ENCODE peak calls at places on chromosomes 16 and 17, in seven cellular contexts. One of them, this sample, is unnamed.

GRCh38 chr17:632551-632950 is 82.1 kb downstream of the VPS53 start:
- DNase-seq in transverse colon: no peak
- DNase-seq in T-helper 2 cell: no peak
- DNase-seq in cardiac septum: no peak
- DNase-seq in tibial nerve: no peak
- DNase-seq in NCI-H460: no peak
- DNase-seq in cardiac muscle cell: no peak
- DNase-seq in this sample: no peak

GRCh38 chr16:14564881-14565687 is 65.0 kb downstream of the PARN start:
- DNase-seq in tibial nerve: no peak
- DNase-seq in transverse colon: no peak
- DNase-seq in cardiac septum: no peak
- DNase-seq in cardiac muscle cell: no peak
- DNase-seq in NCI-H460: no peak
- DNase-seq in T-helper 2 cell: no peak
- DNase-seq in this sample: peak

GRCh38 chr16:51137097-51137496 is 14.0 kb downstream of the SALL1 start:
- DNase-seq in tibial nerve: no peak
- DNase-seq in transverse colon: no peak
- DNase-seq in NCI-H460: no peak
- DNase-seq in cardiac muscle cell: no peak
- DNase-seq in cardiac septum: no peak
- DNase-seq in T-helper 2 cell: no peak
- DNase-seq in this sample: no peak

GRCh38 chr16:73058616-73059409 is 10.9 kb upstream of the ZFHX3 start:
- DNase-seq in T-helper 2 cell: no peak
- DNase-seq in tibial nerve: no peak
- DNase-seq in transverse colon: no peak
- DNase-seq in cardiac muscle cell: peak
- DNase-seq in NCI-H460: no peak
- DNase-seq in cardiac septum: no peak
- DNase-seq in this sample: no peak

GRCh38 chr17:64060331-64060730 is 39.9 kb upstream of the ICAM2 start:
- DNase-seq in cardiac muscle cell: no peak
- DNase-seq in tibial nerve: no peak
- DNase-seq in transverse colon: no peak
- DNase-seq in NCI-H460: no peak
- DNase-seq in cardiac septum: no peak
- DNase-seq in T-helper 2 cell: no peak
- DNase-seq in this sample: no peak

GRCh38 chr16:73921295-73921694 is 375.3 kb upstream of the PSMD7 start:
- DNase-seq in tibial nerve: no peak
- DNase-seq in cardiac septum: no peak
- DNase-seq in NCI-H460: no peak
- DNase-seq in T-helper 2 cell: no peak
- DNase-seq in cardiac muscle cell: no peak
- DNase-seq in transverse colon: no peak
- DNase-seq in this sample: no peak

GRCh38 chr16:12575288-12575687 is 228.4 kb downstream of the CPPED1 start:
- DNase-seq in NCI-H460: no peak
- DNase-seq in T-helper 2 cell: no peak
- DNase-seq in cardiac septum: peak
- DNase-seq in cardiac muscle cell: no peak
- DNase-seq in transverse colon: no peak
- DNase-seq in tibial nerve: no peak
- DNase-seq in this sample: no peak

GRCh38 chr17:36665417-36665816 is 64.0 kb downstream of the MRM1 start:
- DNase-seq in T-helper 2 cell: no peak
- DNase-seq in tibial nerve: no peak
- DNase-seq in transverse colon: no peak
- DNase-seq in NCI-H460: no peak
- DNase-seq in cardiac muscle cell: no peak
- DNase-seq in cardiac septum: no peak
- DNase-seq in this sample: peak

GRCh38 chr16:79997257-79997656 is 396.7 kb upstream of the MAF start:
- DNase-seq in transverse colon: no peak
- DNase-seq in cardiac muscle cell: peak
- DNase-seq in T-helper 2 cell: no peak
- DNase-seq in cardiac septum: no peak
- DNase-seq in tibial nerve: no peak
- DNase-seq in NCI-H460: no peak
- DNase-seq in this sample: no peak

GRCh38 chr16:86007524-86007923 is 108.6 kb downstream of the IRF8 start:
- DNase-seq in transverse colon: no peak
- DNase-seq in tibial nerve: no peak
- DNase-seq in cardiac muscle cell: no peak
- DNase-seq in T-helper 2 cell: peak
- DNase-seq in NCI-H460: no peak
- DNase-seq in cardiac septum: no peak
- DNase-seq in this sample: no peak

GRCh38 chr16:56513972-56514371 is 5.9 kb downstream of the BBS2 start:
- DNase-seq in cardiac septum: no peak
- DNase-seq in cardiac muscle cell: peak
- DNase-seq in T-helper 2 cell: peak
- DNase-seq in transverse colon: peak
- DNase-seq in NCI-H460: peak
- DNase-seq in tibial nerve: no peak
- DNase-seq in this sample: peak

GRCh38 chr17:8629371-8630226 is 926 bp downstream of the MYH10 start:
- DNase-seq in cardiac muscle cell: peak
- DNase-seq in T-helper 2 cell: no peak
- DNase-seq in transverse colon: peak
- DNase-seq in NCI-H460: no peak
- DNase-seq in tibial nerve: no peak
- DNase-seq in cardiac septum: no peak
- DNase-seq in this sample: no peak

GRCh38 chr16:28136751-28137434 is 73.4 kb upstream of the GSG1L start:
- DNase-seq in NCI-H460: no peak
- DNase-seq in transverse colon: no peak
- DNase-seq in cardiac muscle cell: no peak
- DNase-seq in cardiac septum: no peak
- DNase-seq in T-helper 2 cell: peak
- DNase-seq in tibial nerve: no peak
- DNase-seq in this sample: peak

GRCh38 chr17:38430316-38430715 is 2.1 kb downstream of the ARHGAP23 start:
- DNase-seq in cardiac septum: no peak
- DNase-seq in NCI-H460: no peak
- DNase-seq in T-helper 2 cell: no peak
- DNase-seq in transverse colon: no peak
- DNase-seq in tibial nerve: no peak
- DNase-seq in cardiac muscle cell: no peak
- DNase-seq in this sample: no peak

GRCh38 chr17:75979705-75980187 is 706 bp downstream of the TEN1 start:
- DNase-seq in tibial nerve: no peak
- DNase-seq in cardiac septum: no peak
- DNase-seq in NCI-H460: peak
- DNase-seq in cardiac muscle cell: no peak
- DNase-seq in T-helper 2 cell: no peak
- DNase-seq in transverse colon: no peak
- DNase-seq in this sample: no peak

GRCh38 chr17:55770220-55770870 is 19.5 kb downstream of the PCTP start:
- DNase-seq in tibial nerve: no peak
- DNase-seq in NCI-H460: peak
- DNase-seq in T-helper 2 cell: no peak
- DNase-seq in cardiac septum: no peak
- DNase-seq in transverse colon: no peak
- DNase-seq in cardiac muscle cell: peak
- DNase-seq in this sample: peak

GRCh38 chr17:77496831-77497577 is 356.2 kb downstream of the SEC14L1 start:
- DNase-seq in cardiac septum: peak
- DNase-seq in NCI-H460: no peak
- DNase-seq in T-helper 2 cell: no peak
- DNase-seq in cardiac muscle cell: no peak
- DNase-seq in transverse colon: no peak
- DNase-seq in tibial nerve: peak
- DNase-seq in this sample: no peak

GRCh38 chr16:84471966-84472365 is 32.5 kb downstream of the MEAK7 start:
- DNase-seq in T-helper 2 cell: no peak
- DNase-seq in NCI-H460: no peak
- DNase-seq in cardiac muscle cell: no peak
- DNase-seq in tibial nerve: no peak
- DNase-seq in cardiac septum: no peak
- DNase-seq in transverse colon: no peak
- DNase-seq in this sample: no peak

GRCh38 chr17:13593021-13593751 is 8.5 kb downstream of the HS3ST3A1 start:
- DNase-seq in NCI-H460: no peak
- DNase-seq in cardiac septum: no peak
- DNase-seq in transverse colon: no peak
- DNase-seq in cardiac muscle cell: no peak
- DNase-seq in T-helper 2 cell: no peak
- DNase-seq in tibial nerve: no peak
- DNase-seq in this sample: no peak

GRCh38 chr16:77836801-77837200 is 48.4 kb downstream of the VAT1L start:
- DNase-seq in transverse colon: no peak
- DNase-seq in T-helper 2 cell: no peak
- DNase-seq in cardiac septum: no peak
- DNase-seq in NCI-H460: no peak
- DNase-seq in cardiac muscle cell: no peak
- DNase-seq in tibial nerve: no peak
- DNase-seq in this sample: no peak

GRCh38 chr16:74372953-74373846 is 2.9 kb upstream of the NPIPB15 start:
- DNase-seq in transverse colon: no peak
- DNase-seq in NCI-H460: no peak
- DNase-seq in cardiac muscle cell: no peak
- DNase-seq in tibial nerve: no peak
- DNase-seq in cardiac septum: no peak
- DNase-seq in T-helper 2 cell: no peak
- DNase-seq in this sample: no peak

GRCh38 chr16:17404903-17405691 is 65.7 kb downstream of the XYLT1 start:
- DNase-seq in cardiac septum: peak
- DNase-seq in T-helper 2 cell: no peak
- DNase-seq in transverse colon: peak
- DNase-seq in cardiac muscle cell: no peak
- DNase-seq in NCI-H460: peak
- DNase-seq in tibial nerve: peak
- DNase-seq in this sample: peak

GRCh38 chr16:20704281-20704680 is 6.8 kb upstream of the ACSM1 start:
- DNase-seq in transverse colon: no peak
- DNase-seq in NCI-H460: no peak
- DNase-seq in tibial nerve: no peak
- DNase-seq in T-helper 2 cell: no peak
- DNase-seq in cardiac septum: no peak
- DNase-seq in cardiac muscle cell: no peak
- DNase-seq in this sample: no peak

GRCh38 chr17:6044261-6044660 is 25.9 kb upstream of the WSCD1 start:
- DNase-seq in cardiac septum: no peak
- DNase-seq in cardiac muscle cell: no peak
- DNase-seq in NCI-H460: no peak
- DNase-seq in transverse colon: no peak
- DNase-seq in tibial nerve: no peak
- DNase-seq in T-helper 2 cell: no peak
- DNase-seq in this sample: no peak

GRCh38 chr17:4329838-4330237 is 36.6 kb downstream of the UBE2G1 start:
- DNase-seq in cardiac muscle cell: no peak
- DNase-seq in tibial nerve: no peak
- DNase-seq in T-helper 2 cell: no peak
- DNase-seq in transverse colon: no peak
- DNase-seq in cardiac septum: no peak
- DNase-seq in NCI-H460: peak
- DNase-seq in this sample: no peak

GRCh38 chr16:62225675-62226074 is 189.4 kb upstream of the CDH8 start:
- DNase-seq in transverse colon: peak
- DNase-seq in NCI-H460: peak
- DNase-seq in T-helper 2 cell: no peak
- DNase-seq in cardiac septum: no peak
- DNase-seq in cardiac muscle cell: peak
- DNase-seq in tibial nerve: peak
- DNase-seq in this sample: peak

GRCh38 chr17:73318861-73319260 is 7.1 kb upstream of the CDC42EP4 start:
- DNase-seq in cardiac muscle cell: no peak
- DNase-seq in T-helper 2 cell: no peak
- DNase-seq in NCI-H460: no peak
- DNase-seq in cardiac septum: no peak
- DNase-seq in tibial nerve: no peak
- DNase-seq in transverse colon: no peak
- DNase-seq in this sample: no peak

GRCh38 chr17:56112086-56112485 is 41.2 kb upstream of the ANKFN1 start:
- DNase-seq in transverse colon: no peak
- DNase-seq in T-helper 2 cell: no peak
- DNase-seq in cardiac septum: no peak
- DNase-seq in NCI-H460: no peak
- DNase-seq in cardiac muscle cell: no peak
- DNase-seq in tibial nerve: no peak
- DNase-seq in this sample: no peak

GRCh38 chr17:66221755-66222530 is 7.3 kb downstream of the APOH start:
- DNase-seq in NCI-H460: no peak
- DNase-seq in cardiac muscle cell: no peak
- DNase-seq in transverse colon: no peak
- DNase-seq in cardiac septum: no peak
- DNase-seq in tibial nerve: no peak
- DNase-seq in T-helper 2 cell: no peak
- DNase-seq in this sample: no peak

GRCh38 chr16:48536600-48537200 is 73.3 kb downstream of the N4BP1 start:
- DNase-seq in T-helper 2 cell: no peak
- DNase-seq in transverse colon: no peak
- DNase-seq in NCI-H460: no peak
- DNase-seq in tibial nerve: no peak
- DNase-seq in cardiac septum: no peak
- DNase-seq in cardiac muscle cell: no peak
- DNase-seq in this sample: no peak

GRCh38 chr16:85220125-85220839 is 108.0 kb upstream of the CIBAR2 start:
- DNase-seq in transverse colon: peak
- DNase-seq in cardiac muscle cell: no peak
- DNase-seq in T-helper 2 cell: no peak
- DNase-seq in cardiac septum: peak
- DNase-seq in tibial nerve: no peak
- DNase-seq in NCI-H460: no peak
- DNase-seq in this sample: no peak

GRCh38 chr17:34257986-34258326 is 2.9 kb downstream of the CCL2 start:
- DNase-seq in T-helper 2 cell: no peak
- DNase-seq in NCI-H460: no peak
- DNase-seq in cardiac septum: no peak
- DNase-seq in tibial nerve: no peak
- DNase-seq in cardiac muscle cell: no peak
- DNase-seq in transverse colon: no peak
- DNase-seq in this sample: no peak

GRCh38 chr16:27174007-27174406 is 29.3 kb upstream of the KDM8 start:
- DNase-seq in cardiac muscle cell: no peak
- DNase-seq in NCI-H460: no peak
- DNase-seq in transverse colon: peak
- DNase-seq in tibial nerve: no peak
- DNase-seq in cardiac septum: no peak
- DNase-seq in T-helper 2 cell: peak
- DNase-seq in this sample: no peak

GRCh38 chr17:66492500-66493123 is 190.2 kb downstream of the PRKCA start:
- DNase-seq in NCI-H460: no peak
- DNase-seq in cardiac septum: no peak
- DNase-seq in T-helper 2 cell: no peak
- DNase-seq in cardiac muscle cell: no peak
- DNase-seq in transverse colon: no peak
- DNase-seq in tibial nerve: no peak
- DNase-seq in this sample: no peak

GRCh38 chr17:79748296-79749099 is 17.8 kb downstream of the ENPP7 start:
- DNase-seq in cardiac septum: no peak
- DNase-seq in NCI-H460: no peak
- DNase-seq in tibial nerve: no peak
- DNase-seq in cardiac muscle cell: no peak
- DNase-seq in transverse colon: no peak
- DNase-seq in T-helper 2 cell: no peak
- DNase-seq in this sample: no peak

GRCh38 chr16:4226251-4227039 is 15.4 kb downstream of the SRL start:
- DNase-seq in cardiac muscle cell: no peak
- DNase-seq in T-helper 2 cell: no peak
- DNase-seq in transverse colon: no peak
- DNase-seq in tibial nerve: no peak
- DNase-seq in cardiac septum: no peak
- DNase-seq in NCI-H460: no peak
- DNase-seq in this sample: no peak

GRCh38 chr16:1314399-1315068 is 5.1 kb downstream of the UBE2I start:
- DNase-seq in NCI-H460: no peak
- DNase-seq in cardiac muscle cell: no peak
- DNase-seq in T-helper 2 cell: no peak
- DNase-seq in tibial nerve: no peak
- DNase-seq in cardiac septum: no peak
- DNase-seq in transverse colon: no peak
- DNase-seq in this sample: no peak